ENCODE peak calls at places on chromosomes 7 and 10, in four cellular contexts. S, Y, T and L are unnamed samples.

GRCh38 chr7:68529221-68529620 is 1069.1 kb upstream of the AUTS2 start:
- DNase-seq in S (no peak), Y (no peak), T (no peak), L (no peak)

GRCh38 chr10:101495324-101495925 is 92.6 kb downstream of the POLL start:
- DNase-seq in S (no peak), Y (no peak), T (peak; percentile 30), L (no peak)

GRCh38 chr7:23246540-23246939 is at the start of gene GPNMB:
- DNase-seq in S (no peak), Y (no peak), T (no peak), L (no peak)

GRCh38 chr7:131819891-131820290 is 263.5 kb upstream of the PODXL start:
- DNase-seq in S (no peak), Y (no peak), T (no peak), L (no peak)

GRCh38 chr7:42493436-42494198 is 256.6 kb upstream of the GLI3 start:
- DNase-seq in S (peak; percentile 70), Y (no peak), T (peak; percentile 7), L (no peak)

GRCh38 chr7:55342216-55342871 is 22.8 kb upstream of the LANCL2 start:
- DNase-seq in S (no peak), Y (no peak), T (no peak), L (no peak)

GRCh38 chr10:125231116-125231812 is 70.9 kb upstream of the CTBP2 start:
- DNase-seq in S (no peak), Y (no peak), T (no peak), L (no peak)

GRCh38 chr7:99024066-99024465 is 119.8 kb downstream of the SMURF1 start:
- DNase-seq in S (no peak), Y (no peak), T (no peak), L (no peak)

GRCh38 chr7:151008511-151009323 is 15.6 kb downstream of the ATG9B start:
- DNase-seq in S (peak; percentile 99), Y (peak; percentile 83), T (peak; percentile 33), L (peak; percentile 87)

GRCh38 chr7:157811946-157812345 is 475.1 kb downstream of the DNAJB6 start:
- DNase-seq in S (no peak), Y (no peak), T (no peak), L (no peak)

GRCh38 chr7:105268511-105269392 is 120.0 kb downstream of the SRPK2 start:
- DNase-seq in S (no peak), Y (no peak), T (no peak), L (no peak)

GRCh38 chr10:11602919-11603523 is 8.4 kb downstream of the USP6NL start:
- DNase-seq in S (no peak), Y (no peak), T (no peak), L (no peak)